ENCODE peak calls at places on chromosome 14, in five cellular contexts. L is HepG2; C is ovary; M is naive thymus-derived CD4-positive, alpha-beta T cell; E is lung. J is an unnamed sample. For H3K27me3 and H3K36me3, the result is how much of the 10 kb centered on the place peaks cover.

GRCh38 chr14:68815288-68816182 is 22.7 kb upstream of the ZFP36L1 start:
- DNase-seq in L (no peak), C (no peak), M (peak), E (no peak), J (no peak)

GRCh38 chr14:52835122-52835903 is 43.9 kb upstream of the GNPNAT1 start:
- DNase-seq in L (no peak), C (no peak), M (no peak), E (peak), J (no peak)

GRCh38 chr14:33475623-33476022 is 475.3 kb downstream of the EGLN3 start:
- DNase-seq in L (peak), C (no peak), M (no peak), E (no peak), J (no peak)

GRCh38 chr14:105196228-105196960 is 15.3 kb upstream of the NUDT14 start:
- DNase-seq in L (peak), C (no peak), M (no peak), E (no peak), J (no peak)

GRCh38 chr14:96114002-96114401 is 74.8 kb downstream of the C14orf132 start:
- DNase-seq in L (no peak), C (no peak), M (no peak), E (no peak), J (no peak)

GRCh38 chr14:87863047-87863446 is 129.9 kb downstream of the GALC start:
- DNase-seq in L (no peak), C (no peak), M (no peak), E (no peak), J (no peak)

GRCh38 chr14:101119830-101120571 is 216.5 kb upstream of the RTL1 start:
- DNase-seq in L (no peak), C (peak), M (no peak), E (peak), J (no peak)

GRCh38 chr14:97387252-97387882 is 590.2 kb downstream of the VRK1 start:
- DNase-seq in L (no peak), C (no peak), M (no peak), E (no peak), J (no peak)

GRCh38 chr14:38989917-38990546 is 113.0 kb downstream of the SEC23A start:
- DNase-seq in L (no peak), C (no peak), M (no peak), E (no peak), J (no peak)

GRCh38 chr14:46840971-46841729 is 189.6 kb upstream of the RPL10L start:
- DNase-seq in L (no peak), C (no peak), M (no peak), E (no peak), J (no peak)

GRCh38 chr14:51860164-51860835 is at the start of gene GNG2:
- DNase-seq in L (no peak), C (peak), M (peak), E (peak), J (no peak)

GRCh38 chr14:91985008-91985407 is 37.5 kb upstream of the FBLN5 start:
- DNase-seq in L (no peak), C (no peak), M (no peak), E (no peak), J (peak)

GRCh38 chr14:69325646-69326265 is 65.8 kb downstream of the GALNT16 start:
- DNase-seq in L (no peak), C (peak), M (no peak), E (no peak), J (no peak)

GRCh38 chr14:68688872-68689371 is 103.9 kb downstream of the ZFP36L1 start:
- DNase-seq in L (no peak), C (peak), M (peak), E (no peak), J (no peak)

GRCh38 chr14:33393895-33394405 is 455.3 kb downstream of the NPAS3 start:
- DNase-seq in L (no peak), C (no peak), M (no peak), E (no peak), J (no peak)

GRCh38 chr14:75566321-75566720 is 12.1 kb upstream of the FLVCR2 start:
- DNase-seq in L (no peak), C (no peak), M (no peak), E (no peak), J (no peak)

GRCh38 chr14:55721353-55721752 is 141.3 kb downstream of the KTN1 start:
- DNase-seq in L (no peak), C (no peak), M (no peak), E (no peak), J (peak)

GRCh38 chr14:38039526-38039925 is 168.2 kb upstream of the SSTR1 start:
- DNase-seq in L (no peak), C (no peak), M (no peak), E (no peak), J (peak)

GRCh38 chr14:53411110-53411509 is 258.0 kb upstream of the DDHD1 start:
- DNase-seq in L (no peak), C (no peak), M (no peak), E (no peak), J (no peak)

DNA sequence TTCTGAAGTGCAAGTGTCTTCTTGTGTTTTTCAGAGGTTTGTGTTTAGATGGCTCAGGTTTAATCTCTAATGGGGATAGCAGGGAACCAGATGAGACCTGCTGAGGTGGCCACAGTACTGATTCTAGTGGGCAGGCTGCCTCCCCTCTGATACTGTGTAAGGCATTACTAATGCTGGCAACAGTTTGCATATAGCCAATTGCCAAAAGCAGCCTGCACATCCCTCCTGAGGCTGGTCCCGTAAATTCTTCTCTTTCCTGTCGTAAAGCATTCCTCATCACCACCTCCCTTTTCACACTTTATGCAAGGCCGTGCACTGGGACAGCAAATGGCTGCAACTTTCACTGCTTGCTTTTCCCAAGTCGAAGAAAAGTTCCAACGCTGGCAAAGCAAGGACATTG is 178.4 kb upstream of the HIF1A start:
- DNase-seq in L (no peak), C (no peak), M (no peak), E (no peak), J (no peak)
- H3K27me3 ChIP-seq in L (under half), C (under half), M (under half), E (under half), J (under half)

DNA sequence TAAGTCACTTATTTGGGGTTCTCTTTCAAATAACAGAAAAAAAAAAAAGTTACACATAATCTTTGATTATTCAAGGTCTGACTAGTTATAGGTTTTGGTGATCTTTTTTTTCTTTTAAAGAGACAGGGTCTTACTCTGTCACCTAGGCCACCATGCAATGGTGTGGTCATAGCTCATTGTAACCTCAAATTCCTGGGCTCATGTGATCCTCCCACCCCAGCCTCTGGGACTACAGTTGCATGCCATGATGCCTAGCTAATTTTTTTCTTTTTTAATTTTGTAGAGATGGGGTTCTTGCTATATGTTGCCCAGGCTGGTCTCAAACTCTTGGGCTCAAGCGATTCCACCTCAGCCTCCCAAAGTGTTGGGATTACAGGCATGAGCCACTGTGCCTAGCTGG is 56.5 kb upstream of the CFL2 start:
- DNase-seq in L (no peak), C (no peak), M (no peak), E (no peak), J (no peak)
- H3K36me3 ChIP-seq in L (under half), C (under half), M (under half), E (under half), J (under half)

DNA sequence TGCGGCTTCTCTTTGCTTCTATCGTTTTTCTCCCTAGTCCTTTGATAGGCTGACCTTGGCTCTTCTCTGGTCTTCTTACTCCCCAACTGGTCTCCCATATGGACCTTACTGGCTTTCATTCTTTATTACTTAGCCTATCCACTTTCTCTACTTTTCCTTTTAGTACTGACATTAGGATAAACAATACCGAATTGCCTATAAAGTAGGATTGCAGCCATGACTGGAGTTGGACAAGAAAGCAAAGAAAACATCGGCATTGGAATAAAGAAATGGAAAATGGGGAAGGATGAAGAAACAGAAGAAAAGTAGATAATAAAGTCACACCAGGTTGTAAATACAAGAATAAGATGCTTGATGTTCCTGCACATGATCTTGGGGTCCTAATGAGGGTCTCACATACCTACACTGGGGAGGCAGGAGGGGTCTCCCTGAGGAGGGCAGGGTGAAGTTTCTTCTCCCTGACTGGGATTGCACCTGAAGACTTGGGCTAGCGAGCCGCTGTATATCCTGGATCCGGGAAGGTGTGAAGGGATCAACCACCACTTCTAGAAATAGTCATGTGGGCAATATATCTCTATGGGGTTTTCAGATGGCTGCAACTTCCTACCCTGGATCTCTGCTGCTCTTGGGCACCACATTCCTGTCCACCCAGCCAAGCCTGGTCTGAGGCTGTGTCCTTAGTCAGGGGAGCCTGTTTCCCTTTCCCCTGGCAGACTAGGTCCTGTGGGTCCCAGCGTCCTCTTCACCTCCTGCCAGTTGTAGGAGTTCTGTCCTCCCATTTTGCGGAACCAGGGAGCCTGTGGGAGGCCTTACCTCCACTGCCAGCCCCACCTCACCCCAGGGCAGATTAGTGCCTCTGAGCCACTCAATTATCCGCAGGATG is 13.1 kb downstream of the NKX2-1 start:
- DNase-seq in L (no peak), C (no peak), M (no peak), E (no peak), J (no peak)
- H3K4me3 ChIP-seq in L (no peak), C (no peak), M (no peak), E (no peak), J (no peak)

GRCh38 chr14:50831704-50832130 is 755 bp upstream of the NIN start:
- DNase-seq in L (no peak), C (no peak), M (no peak), E (no peak), J (no peak)

GRCh38 chr14:50830932-50831703 is at the start of gene NIN:
- DNase-seq in L (peak), C (peak), M (peak), E (peak), J (no peak)

GRCh38 chr14:50834802-50835276 is 3.9 kb upstream of the NIN start:
- DNase-seq in L (peak), C (no peak), M (no peak), E (no peak), J (no peak)

GRCh38 chr14:50835280-50835679 is 4.3 kb upstream of the NIN start:
- DNase-seq in L (peak), C (no peak), M (peak), E (no peak), J (no peak)

DNA sequence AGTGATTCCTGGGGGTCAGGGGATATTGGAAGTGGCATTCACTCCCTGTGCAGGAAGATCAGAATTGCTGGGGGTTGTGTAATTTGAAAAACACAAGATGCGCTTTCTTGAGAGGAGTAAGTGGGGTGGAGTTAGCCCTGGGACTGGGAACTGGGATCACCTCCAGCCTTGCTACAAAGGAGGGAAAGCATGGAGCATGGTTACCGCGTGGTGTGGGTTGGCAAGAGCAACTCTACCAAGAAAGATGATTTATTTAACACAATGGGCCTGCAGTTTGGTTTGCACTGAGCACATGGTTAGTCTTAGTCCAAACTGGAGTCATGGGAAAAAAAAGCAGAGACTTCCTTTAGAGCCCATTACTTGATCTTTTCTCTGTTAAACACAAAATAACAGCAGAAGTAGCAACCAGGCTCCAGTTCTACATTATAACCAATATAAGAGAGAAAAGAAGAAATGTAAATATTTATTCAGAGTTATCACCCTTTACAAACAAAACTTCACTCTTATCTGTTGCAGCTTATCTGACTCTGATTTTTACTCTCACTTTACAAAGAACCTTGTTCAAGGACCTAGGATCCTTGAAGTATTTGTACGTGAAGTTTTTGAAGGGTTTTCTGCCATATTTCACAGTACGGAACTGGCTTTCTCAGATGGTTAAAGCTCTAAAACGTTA is 2.1 kb upstream of the NIN start:
- DNase-seq in L (peak), C (no peak), M (no peak), E (no peak), J (no peak)
- H3K27me3 ChIP-seq in L (under half), C (under half), M (under half), E (under half), J (under half)

DNA sequence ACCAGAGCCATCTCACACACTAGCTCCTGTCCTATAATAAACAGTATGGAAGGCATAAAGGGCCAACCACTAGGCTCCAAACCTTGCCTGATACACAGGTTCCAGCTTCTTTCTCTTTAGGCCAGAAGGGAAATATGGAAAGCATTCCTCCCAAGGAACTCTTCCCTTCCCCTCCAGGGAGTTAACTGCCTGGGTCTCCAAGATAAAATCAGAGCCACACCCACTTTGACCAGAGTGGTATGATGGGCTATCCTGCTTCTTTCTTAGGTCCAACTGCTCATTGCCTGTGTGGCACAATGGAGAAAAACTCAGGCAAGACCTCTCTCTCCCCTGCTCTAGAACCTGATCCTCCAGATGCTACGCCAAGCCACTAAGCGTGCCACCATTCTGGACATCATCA is 2.1 kb downstream of the TSSK4 start:
- DNase-seq in L (no peak), C (no peak), M (no peak), E (no peak), J (no peak)
- H3K36me3 ChIP-seq in L (under half), C (under half), M (under half), E (under half), J (under half)

DNA sequence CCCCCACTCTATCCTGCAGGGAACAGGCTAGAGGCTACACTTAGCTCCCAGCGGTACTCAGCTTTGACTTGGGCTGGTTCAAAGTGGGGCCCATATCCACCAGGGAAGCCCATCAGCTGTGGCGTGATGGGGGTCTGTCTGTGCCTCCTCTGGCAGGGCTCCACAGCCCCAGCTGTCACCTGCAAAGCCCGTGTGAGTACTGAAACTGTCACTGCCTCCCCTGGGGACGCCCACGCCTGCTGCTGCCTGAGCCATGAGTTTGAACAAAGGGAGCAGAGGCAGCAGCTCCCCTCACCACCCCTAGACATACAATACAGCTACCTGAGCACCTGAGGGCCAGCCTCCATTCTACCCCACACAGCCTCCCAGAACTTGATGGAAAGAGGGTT is 5.0 kb downstream of the REM2 start:
- DNase-seq in L (no peak), C (no peak), M (no peak), E (no peak), J (no peak)
- H3K4me3 ChIP-seq in L (no peak), C (no peak), M (peak), E (no peak), J (peak)

J was measured in BJ.